ENCODE peak calls at places on chromosomes 11 and 22, in eight cellular contexts. L is mesothelial cell of epicardium, V is choroid plexus epithelial cell, X is GM23338, H is thoracic aorta, M is colonic mucosa, E is MCF 10A, F is AG04449. J is an unnamed sample.

GRCh38 chr11:119172513-119172912 is 4.0 kb downstream of the NLRX1 start:
- DNase-seq in L (no peak), V (no peak), X (no peak), M (no peak), F (no peak), H (no peak), E (no peak), J (no peak)

GRCh38 chr11:8867035-8867434 is 44.0 kb upstream of the AKIP1 start:
- DNase-seq in M (no peak), X (no peak), E (peak), F (no peak), V (peak), H (no peak), L (no peak), J (no peak)

GRCh38 chr22:47061226-47061625 is 298.8 kb downstream of the TBC1D22A start:
- DNase-seq in M (no peak), F (no peak), E (no peak), H (no peak), V (no peak), L (no peak), X (no peak), J (no peak)

GRCh38 chr22:43409046-43409445 is 2.8 kb upstream of the MPPED1 start:
- DNase-seq in L (no peak), F (no peak), X (no peak), M (no peak), V (no peak), E (no peak), H (no peak), J (no peak)

GRCh38 chr22:46546466-46547178 is 9.2 kb upstream of the CELSR1 start:
- DNase-seq in L (no peak), X (no peak), V (peak), F (no peak), H (no peak), M (no peak), E (no peak), J (no peak)

GRCh38 chr11:47332791-47333525 is 19.5 kb downstream of the MYBPC3 start:
- DNase-seq in L (no peak), X (no peak), H (no peak), M (no peak), E (no peak), V (no peak), F (no peak), J (no peak)

GRCh38 chr11:45610627-45611026 is 54.8 kb downstream of the CHST1 start:
- DNase-seq in F (no peak), V (no peak), X (no peak), H (no peak), E (no peak), M (no peak), L (no peak), J (no peak)

GRCh38 chr22:45996241-45997076 is 19.5 kb upstream of the WNT7B start:
- DNase-seq in M (no peak), H (no peak), X (no peak), F (no peak), V (peak), L (no peak), E (no peak), J (no peak)

GRCh38 chr11:111939836-111940604 is 2.9 kb downstream of the DIXDC1 start:
- DNase-seq in X (no peak), M (no peak), F (peak), L (no peak), V (peak), E (peak), H (no peak), J (no peak)

GRCh38 chr22:23603266-23603665 is 23.2 kb upstream of the IGLL1 start:
- DNase-seq in L (no peak), H (no peak), M (no peak), F (no peak), E (no peak), X (no peak), V (no peak), J (no peak)

GRCh38 chr11:36057372-36058045 is 113.6 kb downstream of the LDLRAD3 start:
- DNase-seq in M (no peak), L (no peak), E (peak), X (no peak), V (peak), H (no peak), F (no peak), J (no peak)

GRCh38 chr11:128365044-128365443 is 222.3 kb downstream of the ETS1 start:
- DNase-seq in F (no peak), H (no peak), L (no peak), E (peak), V (peak), M (no peak), X (peak), J (no peak)

GRCh38 chr11:11524436-11525038 is 97.3 kb downstream of the GALNT18 start:
- DNase-seq in H (no peak), F (no peak), X (no peak), V (no peak), M (no peak), L (no peak), E (no peak), J (no peak)

GRCh38 chr11:77411238-77411637 is 62.7 kb downstream of the PAK1 start:
- DNase-seq in F (no peak), M (peak), H (peak), L (no peak), X (peak), V (peak), E (peak), J (no peak)

GRCh38 chr11:17574799-17575144 is 27.7 kb downstream of the OTOG start:
- DNase-seq in H (no peak), F (no peak), X (no peak), E (no peak), L (no peak), V (no peak), M (peak), J (no peak)

GRCh38 chr11:404551-405264 is 10.1 kb downstream of the SIGIRR start:
- DNase-seq in E (no peak), X (no peak), H (no peak), L (no peak), F (no peak), V (no peak), M (no peak), J (no peak)

GRCh38 chr11:406796-407650 is 7.8 kb downstream of the SIGIRR start:
- DNase-seq in F (no peak), X (peak), M (peak), L (peak), E (peak), H (no peak), V (peak), J (no peak)

GRCh38 chr11:405976-406795 is 8.6 kb downstream of the SIGIRR start:
- DNase-seq in V (no peak), F (no peak), M (no peak), E (no peak), H (no peak), X (no peak), L (no peak), J (no peak)

GRCh38 chr11:403761-404431 is 9.9 kb downstream of the PKP3 start:
- DNase-seq in H (no peak), V (no peak), F (no peak), X (no peak), E (no peak), L (no peak), M (no peak), J (no peak)

GRCh38 chr11:405323-405975 is 9.3 kb downstream of the SIGIRR start:
- DNase-seq in M (peak), E (no peak), X (no peak), F (no peak), V (peak), L (no peak), H (no peak), J (no peak)
- TF ChIP-seq CTCF in M (no peak), E (no peak), X (peak), F (no peak), V (peak), L (no peak), H (no peak), J (no peak)

GRCh38 chr11:114025329-114025907 is 34.1 kb upstream of the ZBTB16 start:
- DNase-seq in E (no peak), L (no peak), M (no peak), X (no peak), F (no peak), H (no peak), V (no peak), J (no peak)

GRCh38 chr11:114027941-114028340 is 31.6 kb upstream of the ZBTB16 start:
- DNase-seq in M (no peak), L (no peak), H (no peak), E (no peak), X (no peak), F (no peak), V (peak), J (no peak)

GRCh38 chr11:114031599-114032320 is 27.8 kb upstream of the ZBTB16 start:
- DNase-seq in M (no peak), L (no peak), E (no peak), X (no peak), V (no peak), H (no peak), F (no peak), J (no peak)

GRCh38 chr11:114027396-114027795 is 32.1 kb upstream of the ZBTB16 start:
- DNase-seq in E (no peak), F (no peak), M (no peak), H (no peak), X (no peak), V (no peak), L (no peak), J (no peak)

DNA sequence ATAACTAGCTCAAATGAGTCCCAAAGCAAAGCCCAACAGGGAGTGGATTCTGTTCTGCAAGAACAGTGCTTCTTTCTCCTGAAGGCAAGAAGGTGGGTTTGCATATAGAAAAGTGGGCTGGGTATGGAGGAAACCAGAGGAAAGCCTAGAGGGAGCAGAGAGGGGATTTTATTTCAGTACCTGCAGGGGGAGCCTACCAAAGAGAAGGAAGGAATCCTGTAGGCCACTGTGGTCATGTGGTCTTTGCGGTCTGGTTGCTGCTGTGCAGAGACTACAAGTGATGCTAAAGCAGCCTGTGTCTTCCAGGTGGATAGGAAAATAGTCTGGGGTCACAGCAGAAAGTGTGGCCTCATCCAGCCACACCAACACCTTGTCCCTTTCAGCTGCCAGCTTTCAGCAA is 33.2 kb upstream of the ZBTB16 start:
- DNase-seq in M (no peak), F (no peak), X (peak), V (peak), H (no peak), E (peak), L (no peak), J (no peak)
- TF ChIP-seq CTCF in M (no peak), F (no peak), X (peak), V (peak), H (no peak), E (no peak), L (no peak), J (no peak)

GRCh38 chr22:38467904-38468760 is at the start of gene KDELR3:
- DNase-seq in M (peak), V (peak), E (peak), X (peak), L (no peak), H (no peak), F (no peak), J (peak)
- TF ChIP-seq CTCF in M (no peak), V (peak), E (no peak), X (peak), L (no peak), H (peak), F (peak), J (no peak)

GRCh38 chr11:117823294-117823940 is 1.1 kb downstream of the FXYD2 start:
- DNase-seq in M (no peak), V (no peak), H (no peak), L (no peak), X (no peak), F (no peak), E (no peak), J (peak)
- TF ChIP-seq CTCF in M (no peak), V (peak), H (no peak), L (peak), X (no peak), F (no peak), E (no peak), J (no peak)

GRCh38 chr11:65060913-65061408 is 2.6 kb upstream of the NAALADL1 start:
- DNase-seq in E (peak), V (peak), X (peak), F (no peak), L (no peak), M (no peak), H (no peak), J (no peak)
- TF ChIP-seq CTCF in E (no peak), V (peak), X (peak), F (no peak), L (no peak), M (no peak), H (no peak), J (no peak)

GRCh38 chr22:38203090-38203810 is 1.5 kb downstream of the MAFF start:
- DNase-seq in H (no peak), V (peak), L (no peak), E (peak), F (no peak), M (peak), X (peak), J (no peak)

GRCh38 chr22:38201371-38201717 is 450 bp upstream of the MAFF start:
- DNase-seq in X (no peak), M (no peak), E (no peak), H (no peak), L (no peak), F (no peak), V (no peak), J (no peak)

GRCh38 chr22:38203855-38204497 is 2.2 kb downstream of the MAFF start:
- DNase-seq in V (no peak), E (no peak), F (no peak), L (no peak), M (no peak), H (no peak), X (no peak), J (no peak)

GRCh38 chr22:38201718-38202436 is at the start of gene MAFF:
- DNase-seq in V (peak), F (peak), H (peak), L (peak), X (peak), E (peak), M (peak), J (peak)

GRCh38 chr22:38202437-38203089 is 769 bp downstream of the MAFF start:
- DNase-seq in M (peak), F (no peak), L (peak), X (peak), H (peak), V (peak), E (peak), J (peak)
- TF ChIP-seq CTCF in M (no peak), F (peak), L (no peak), X (peak), H (no peak), V (no peak), E (no peak), J (no peak)

GRCh38 chr11:103927535-103927934 is 108.9 kb upstream of the DDI1 start:
- DNase-seq in E (peak), H (no peak), X (peak), V (peak), F (no peak), L (no peak), M (no peak), J (no peak)
- TF ChIP-seq CTCF in E (peak), H (no peak), X (peak), V (peak), F (peak), L (no peak), M (peak), J (no peak)